ENCODE peak calls at places on chromosomes 12 and 14, in nine cellular contexts. One of them, this sample, is unnamed.

GRCh38 chr14:72553656-72554055 is 340.2 kb downstream of the DPF3 start:
- DNase-seq in neural progenitor cell: no peak
- DNase-seq in GM23338: no peak
- DNase-seq in psoas muscle: no peak
- DNase-seq in cardiac fibroblast: peak; percentile 52
- DNase-seq in GM12878: no peak
- DNase-seq in IMR-90: no peak
- DNase-seq in SK-N-SH: no peak
- DNase-seq in left ventricle myocardium inferior: no peak
- DNase-seq in this sample: no peak

GRCh38 chr12:92028039-92028709 is 117.5 kb downstream of the BTG1 start:
- DNase-seq in cardiac fibroblast: peak; percentile 87
- DNase-seq in IMR-90: no peak
- DNase-seq in neural progenitor cell: no peak
- DNase-seq in psoas muscle: no peak
- DNase-seq in SK-N-SH: no peak
- DNase-seq in GM23338: no peak
- DNase-seq in GM12878: no peak
- DNase-seq in left ventricle myocardium inferior: no peak
- DNase-seq in this sample: peak; percentile 10

GRCh38 chr12:32482226-32482625 is 82.9 kb downstream of the FGD4 start:
- DNase-seq in IMR-90: no peak
- DNase-seq in cardiac fibroblast: peak; percentile 66
- DNase-seq in left ventricle myocardium inferior: no peak
- DNase-seq in neural progenitor cell: no peak
- DNase-seq in GM12878: peak; percentile 12
- DNase-seq in psoas muscle: no peak
- DNase-seq in SK-N-SH: no peak
- DNase-seq in GM23338: no peak
- DNase-seq in this sample: no peak

GRCh38 chr12:42824327-42824726 is 234.8 kb upstream of the PRICKLE1 start:
- DNase-seq in GM23338: no peak
- DNase-seq in neural progenitor cell: no peak
- DNase-seq in cardiac fibroblast: no peak
- DNase-seq in GM12878: no peak
- DNase-seq in SK-N-SH: no peak
- DNase-seq in psoas muscle: no peak
- DNase-seq in left ventricle myocardium inferior: no peak
- DNase-seq in IMR-90: no peak
- DNase-seq in this sample: no peak

GRCh38 chr14:71932229-71932951 is at the start of gene RGS6:
- DNase-seq in IMR-90: no peak
- DNase-seq in neural progenitor cell: peak; percentile 91
- DNase-seq in cardiac fibroblast: peak; percentile 8
- DNase-seq in GM23338: peak; percentile 92
- DNase-seq in psoas muscle: peak; percentile 13
- DNase-seq in left ventricle myocardium inferior: peak; percentile 34
- DNase-seq in GM12878: no peak
- DNase-seq in SK-N-SH: peak; percentile 52
- DNase-seq in this sample: no peak

GRCh38 chr14:50335989-50336391 is 23.9 kb downstream of the DMAC2L start:
- DNase-seq in GM12878: no peak
- DNase-seq in GM23338: peak; percentile 36
- DNase-seq in psoas muscle: peak; percentile 20
- DNase-seq in SK-N-SH: peak; percentile 80
- DNase-seq in cardiac fibroblast: peak; percentile 65
- DNase-seq in IMR-90: peak; percentile 65
- DNase-seq in neural progenitor cell: peak; percentile 42
- DNase-seq in left ventricle myocardium inferior: peak; percentile 38
- DNase-seq in this sample: no peak

GRCh38 chr12:6532051-6532926 is 2.0 kb upstream of the GAPDH start:
- DNase-seq in cardiac fibroblast: peak; percentile 95
- DNase-seq in GM23338: peak; percentile 78
- DNase-seq in psoas muscle: peak; percentile 69
- DNase-seq in SK-N-SH: peak; percentile 57
- DNase-seq in IMR-90: peak; percentile 99
- DNase-seq in neural progenitor cell: peak; percentile 82
- DNase-seq in GM12878: no peak
- DNase-seq in left ventricle myocardium inferior: no peak
- DNase-seq in this sample: peak; percentile 92

GRCh38 chr14:37060496-37061260 is 111.7 kb downstream of the SLC25A21 start:
- DNase-seq in GM12878: no peak
- DNase-seq in SK-N-SH: no peak
- DNase-seq in psoas muscle: no peak
- DNase-seq in left ventricle myocardium inferior: no peak
- DNase-seq in GM23338: peak; percentile 81
- DNase-seq in neural progenitor cell: no peak
- DNase-seq in IMR-90: no peak
- DNase-seq in cardiac fibroblast: no peak
- DNase-seq in this sample: no peak

GRCh38 chr12:109796057-109796456 is 37.1 kb downstream of the TRPV4 start:
- DNase-seq in psoas muscle: no peak
- DNase-seq in IMR-90: no peak
- DNase-seq in left ventricle myocardium inferior: no peak
- DNase-seq in GM23338: no peak
- DNase-seq in neural progenitor cell: no peak
- DNase-seq in SK-N-SH: no peak
- DNase-seq in GM12878: no peak
- DNase-seq in cardiac fibroblast: no peak
- DNase-seq in this sample: no peak
- H3K4me3 ChIP-seq in psoas muscle: no peak overlapping the region
- H3K4me3 ChIP-seq in IMR-90: no peak overlapping the region
- H3K4me3 ChIP-seq in left ventricle myocardium inferior: no peak overlapping the region
- H3K4me3 ChIP-seq in GM23338: no peak overlapping the region
- H3K4me3 ChIP-seq in neural progenitor cell: no peak overlapping the region
- H3K4me3 ChIP-seq in SK-N-SH: no peak overlapping the region
- H3K4me3 ChIP-seq in GM12878: no peak overlapping the region
- H3K4me3 ChIP-seq in cardiac fibroblast: no peak overlapping the region
- H3K4me3 ChIP-seq in this sample: no peak overlapping the region

DNA sequence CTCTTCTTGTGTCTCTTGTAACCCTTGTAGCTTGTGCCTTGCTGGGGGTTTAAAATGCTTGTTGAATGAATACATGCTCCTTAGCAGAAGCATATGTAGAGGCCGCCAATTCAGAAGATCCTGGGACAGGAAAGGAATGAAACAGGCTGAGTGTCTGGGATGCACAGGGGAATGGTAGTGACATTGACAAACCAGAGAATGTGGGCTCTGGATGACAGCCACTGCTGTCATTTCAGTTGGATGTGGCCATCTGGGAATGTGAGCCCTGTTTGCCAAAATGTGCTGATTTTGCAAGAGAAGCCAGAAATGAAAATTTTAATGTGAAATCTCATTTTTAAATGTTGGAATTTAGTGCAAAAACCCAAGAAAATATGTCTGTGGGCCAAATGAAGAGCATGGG is 136.8 kb downstream of the DACT1 start:
- DNase-seq in psoas muscle: no peak
- DNase-seq in neural progenitor cell: no peak
- DNase-seq in cardiac fibroblast: no peak
- DNase-seq in left ventricle myocardium inferior: no peak
- DNase-seq in IMR-90: no peak
- DNase-seq in GM12878: no peak
- DNase-seq in GM23338: no peak
- DNase-seq in SK-N-SH: no peak
- DNase-seq in this sample: no peak
- TF ChIP-seq CTCF in psoas muscle: no peak
- TF ChIP-seq CTCF in neural progenitor cell: no peak
- TF ChIP-seq CTCF in cardiac fibroblast: no peak
- TF ChIP-seq CTCF in left ventricle myocardium inferior: no peak
- TF ChIP-seq CTCF in IMR-90: no peak
- TF ChIP-seq CTCF in GM12878: no peak
- TF ChIP-seq CTCF in GM23338: no peak
- TF ChIP-seq CTCF in SK-N-SH: no peak
- TF ChIP-seq CTCF in this sample: no peak

GRCh38 chr12:1829306-1829900 is 9.0 kb downstream of the LRTM2 start:
- DNase-seq in left ventricle myocardium inferior: no peak
- DNase-seq in IMR-90: no peak
- DNase-seq in SK-N-SH: no peak
- DNase-seq in cardiac fibroblast: no peak
- DNase-seq in psoas muscle: no peak
- DNase-seq in neural progenitor cell: no peak
- DNase-seq in GM23338: no peak
- DNase-seq in GM12878: no peak
- DNase-seq in this sample: no peak

GRCh38 chr12:1828863-1829262 is 8.5 kb downstream of the LRTM2 start:
- DNase-seq in GM23338: no peak
- DNase-seq in SK-N-SH: no peak
- DNase-seq in IMR-90: no peak
- DNase-seq in psoas muscle: no peak
- DNase-seq in GM12878: no peak
- DNase-seq in neural progenitor cell: no peak
- DNase-seq in left ventricle myocardium inferior: no peak
- DNase-seq in cardiac fibroblast: no peak
- DNase-seq in this sample: no peak

GRCh38 chr12:1830981-1831930 is 10.9 kb downstream of the LRTM2 start:
- DNase-seq in cardiac fibroblast: peak; percentile 68
- DNase-seq in SK-N-SH: peak; percentile 38
- DNase-seq in IMR-90: peak; percentile 64
- DNase-seq in GM12878: no peak
- DNase-seq in neural progenitor cell: peak; percentile 95
- DNase-seq in psoas muscle: peak; percentile 71
- DNase-seq in GM23338: peak; percentile 90
- DNase-seq in left ventricle myocardium inferior: peak; percentile 33
- DNase-seq in this sample: peak; percentile 7

GRCh38 chr12:1827806-1828805 is 7.7 kb downstream of the LRTM2 start:
- DNase-seq in IMR-90: no peak
- DNase-seq in GM12878: no peak
- DNase-seq in GM23338: no peak
- DNase-seq in cardiac fibroblast: no peak
- DNase-seq in neural progenitor cell: no peak
- DNase-seq in psoas muscle: no peak
- DNase-seq in left ventricle myocardium inferior: peak; percentile 7
- DNase-seq in SK-N-SH: no peak
- DNase-seq in this sample: no peak

GRCh38 chr12:1830401-1830845 is 10.1 kb downstream of the LRTM2 start:
- DNase-seq in left ventricle myocardium inferior: no peak
- DNase-seq in SK-N-SH: peak; percentile 85
- DNase-seq in cardiac fibroblast: no peak
- DNase-seq in GM23338: no peak
- DNase-seq in GM12878: no peak
- DNase-seq in IMR-90: no peak
- DNase-seq in psoas muscle: no peak
- DNase-seq in neural progenitor cell: no peak
- DNase-seq in this sample: no peak
- H3K4me3 ChIP-seq in left ventricle myocardium inferior: no peak overlapping the region
- H3K4me3 ChIP-seq in SK-N-SH: no peak overlapping the region
- H3K4me3 ChIP-seq in cardiac fibroblast: no peak overlapping the region
- H3K4me3 ChIP-seq in GM23338: no peak overlapping the region
- H3K4me3 ChIP-seq in GM12878: no peak overlapping the region
- H3K4me3 ChIP-seq in IMR-90: no peak overlapping the region
- H3K4me3 ChIP-seq in psoas muscle: no peak overlapping the region
- H3K4me3 ChIP-seq in neural progenitor cell: no peak overlapping the region
- H3K4me3 ChIP-seq in this sample: no peak overlapping the region

GRCh38 chr12:102653406-102653805 is 173.0 kb upstream of the IGF1 start:
- DNase-seq in GM23338: no peak
- DNase-seq in cardiac fibroblast: no peak
- DNase-seq in SK-N-SH: no peak
- DNase-seq in GM12878: no peak
- DNase-seq in psoas muscle: no peak
- DNase-seq in left ventricle myocardium inferior: no peak
- DNase-seq in IMR-90: no peak
- DNase-seq in neural progenitor cell: no peak
- DNase-seq in this sample: no peak

GRCh38 chr12:102659200-102659911 is 179.0 kb upstream of the IGF1 start:
- DNase-seq in SK-N-SH: no peak
- DNase-seq in IMR-90: no peak
- DNase-seq in GM23338: peak; percentile 35
- DNase-seq in neural progenitor cell: no peak
- DNase-seq in left ventricle myocardium inferior: no peak
- DNase-seq in cardiac fibroblast: no peak
- DNase-seq in GM12878: no peak
- DNase-seq in psoas muscle: no peak
- DNase-seq in this sample: no peak
- TF ChIP-seq CTCF in SK-N-SH: peak; percentile 38
- TF ChIP-seq CTCF in IMR-90: no peak
- TF ChIP-seq CTCF in GM23338: peak; percentile 50
- TF ChIP-seq CTCF in neural progenitor cell: peak; percentile 21
- TF ChIP-seq CTCF in left ventricle myocardium inferior: no peak
- TF ChIP-seq CTCF in cardiac fibroblast: no peak
- TF ChIP-seq CTCF in GM12878: peak; percentile 14
- TF ChIP-seq CTCF in psoas muscle: no peak
- TF ChIP-seq CTCF in this sample: peak; percentile 30

GRCh38 chr12:89348894-89349669 is 3.2 kb downstream of the DUSP6 start:
- DNase-seq in SK-N-SH: no peak
- DNase-seq in IMR-90: no peak
- DNase-seq in psoas muscle: no peak
- DNase-seq in GM23338: no peak
- DNase-seq in cardiac fibroblast: peak; percentile 26
- DNase-seq in left ventricle myocardium inferior: no peak
- DNase-seq in neural progenitor cell: peak; percentile 30
- DNase-seq in GM12878: no peak
- DNase-seq in this sample: no peak

GRCh38 chr12:89345376-89345775 is 6.9 kb downstream of the DUSP6 start:
- DNase-seq in left ventricle myocardium inferior: no peak
- DNase-seq in neural progenitor cell: no peak
- DNase-seq in psoas muscle: no peak
- DNase-seq in GM12878: no peak
- DNase-seq in SK-N-SH: no peak
- DNase-seq in GM23338: no peak
- DNase-seq in IMR-90: no peak
- DNase-seq in cardiac fibroblast: no peak
- DNase-seq in this sample: no peak

GRCh38 chr12:89346741-89347324 is 5.5 kb downstream of the DUSP6 start:
- DNase-seq in psoas muscle: no peak
- DNase-seq in cardiac fibroblast: peak; percentile 92
- DNase-seq in neural progenitor cell: peak; percentile 43
- DNase-seq in SK-N-SH: no peak
- DNase-seq in left ventricle myocardium inferior: peak; percentile 26
- DNase-seq in IMR-90: peak; percentile 77
- DNase-seq in GM12878: no peak
- DNase-seq in GM23338: peak; percentile 68
- DNase-seq in this sample: no peak

GRCh38 chr12:89345830-89346740 is 6.2 kb downstream of the DUSP6 start:
- DNase-seq in IMR-90: peak; percentile 64
- DNase-seq in GM23338: peak; percentile 90
- DNase-seq in GM12878: peak; percentile 88
- DNase-seq in left ventricle myocardium inferior: peak; percentile 45
- DNase-seq in cardiac fibroblast: peak; percentile 87
- DNase-seq in SK-N-SH: peak; percentile 51
- DNase-seq in neural progenitor cell: peak; percentile 83
- DNase-seq in psoas muscle: peak; percentile 28
- DNase-seq in this sample: no peak

GRCh38 chr12:89347325-89347829 is 4.9 kb downstream of the DUSP6 start:
- DNase-seq in SK-N-SH: no peak
- DNase-seq in IMR-90: no peak
- DNase-seq in neural progenitor cell: no peak
- DNase-seq in cardiac fibroblast: peak; percentile 22
- DNase-seq in left ventricle myocardium inferior: no peak
- DNase-seq in psoas muscle: no peak
- DNase-seq in GM12878: no peak
- DNase-seq in GM23338: no peak
- DNase-seq in this sample: no peak
- H3K4me3 ChIP-seq in SK-N-SH: no peak overlapping the region
- H3K4me3 ChIP-seq in IMR-90: no peak overlapping the region
- H3K4me3 ChIP-seq in neural progenitor cell: no peak overlapping the region
- H3K4me3 ChIP-seq in cardiac fibroblast: no peak overlapping the region
- H3K4me3 ChIP-seq in left ventricle myocardium inferior: peak overlapping the region; percentile 89
- H3K4me3 ChIP-seq in psoas muscle: peak overlapping the region; percentile 77
- H3K4me3 ChIP-seq in GM12878: no peak overlapping the region
- H3K4me3 ChIP-seq in GM23338: peak overlapping the region; percentile 59
- H3K4me3 ChIP-seq in this sample: no peak overlapping the region